ENCODE peak calls at places on chromosomes 5 and 9, in five cellular contexts. I, D, S, F and V are unnamed samples.

GRCh38 chr9:129889936-129890717 is 54.9 kb downstream of the USP20 start:
- DNase-seq in I (no peak), D (no peak), S (no peak), F (no peak), V (peak; percentile 77)

GRCh38 chr5:96022971-96023370 is 61.3 kb upstream of the ELL2 start:
- DNase-seq in I (no peak), D (no peak), S (no peak), F (no peak), V (no peak)

GRCh38 chr9:128005938-128006337 is 25.1 kb upstream of the EEIG1 start:
- DNase-seq in I (no peak), D (no peak), S (no peak), F (peak; percentile 47), V (no peak)

GRCh38 chr5:140591747-140592372 is 27.2 kb downstream of the SLC35A4 start:
- DNase-seq in I (no peak), D (peak; percentile 60), S (peak; percentile 81), F (no peak), V (no peak)

GRCh38 chr5:115770466-115770865 is 46.0 kb downstream of the CDO1 start:
- DNase-seq in I (no peak), D (no peak), S (no peak), F (no peak), V (no peak)

GRCh38 chr5:139246394-139246793 is 47.1 kb upstream of the MATR3 start:
- DNase-seq in I (no peak), D (peak; percentile 43), S (peak; percentile 77), F (no peak), V (peak; percentile 71)

GRCh38 chr5:158869092-158869491 is 230.6 kb downstream of the EBF1 start:
- DNase-seq in I (no peak), D (no peak), S (no peak), F (no peak), V (no peak)

GRCh38 chr5:17398439-17398838 is 99.6 kb upstream of the TAF11L2 start:
- DNase-seq in I (peak; percentile 85), D (peak; percentile 89), S (peak; percentile 70), F (no peak), V (no peak)

GRCh38 chr9:112355305-112355953 is 22.0 kb upstream of the PTBP3 start:
- DNase-seq in I (no peak), D (no peak), S (no peak), F (no peak), V (no peak)

GRCh38 chr5:115531787-115532367 is 12.7 kb downstream of the FEM1C start:
- DNase-seq in I (no peak), D (no peak), S (no peak), F (no peak), V (no peak)

GRCh38 chr9:115213777-115214428 is 95.9 kb upstream of the TNC start:
- DNase-seq in I (peak; percentile 8), D (peak; percentile 89), S (peak; percentile 91), F (peak; percentile 9), V (no peak)

GRCh38 chr5:154526231-154527226 is 48.5 kb upstream of the HAND1 start:
- DNase-seq in I (no peak), D (no peak), S (no peak), F (no peak), V (no peak)

GRCh38 chr9:134055981-134056461 is 11.8 kb downstream of the BRD3 start:
- DNase-seq in I (no peak), D (no peak), S (peak; percentile 91), F (peak; percentile 68), V (no peak)

GRCh38 chr5:96065577-96066385 is 104.1 kb upstream of the ELL2 start:
- DNase-seq in I (no peak), D (no peak), S (no peak), F (no peak), V (no peak)

GRCh38 chr9:96661711-96662110 is 6.6 kb upstream of the PRXL2C start:
- DNase-seq in I (no peak), D (peak; percentile 43), S (no peak), F (no peak), V (no peak)

GRCh38 chr9:91279296-91280204 is 82.2 kb downstream of the AUH start:
- DNase-seq in I (no peak), D (no peak), S (no peak), F (no peak), V (no peak)

GRCh38 chr5:101429241-101429640 is 526.2 kb upstream of the ST8SIA4 start:
- DNase-seq in I (peak; percentile 42), D (no peak), S (no peak), F (no peak), V (no peak)

GRCh38 chr5:82918311-82919031 is 158.7 kb downstream of the TMEM167A start:
- DNase-seq in I (peak; percentile 19), D (peak; percentile 34), S (no peak), F (no peak), V (no peak)

GRCh38 chr9:114512337-114512874 is 7.1 kb upstream of the WHRN start:
- DNase-seq in I (no peak), D (no peak), S (no peak), F (no peak), V (no peak)

GRCh38 chr5:56148453-56148971 is 84.6 kb downstream of the ANKRD55 start:
- DNase-seq in I (no peak), D (no peak), S (no peak), F (no peak), V (peak; percentile 16)

GRCh38 chr9:89440548-89440947 is 57.4 kb downstream of the SEMA4D start:
- DNase-seq in I (no peak), D (no peak), S (no peak), F (no peak), V (peak; percentile 40)

GRCh38 chr5:53944981-53945380 is 365.4 kb downstream of the ARL15 start:
- DNase-seq in I (no peak), D (peak; percentile 36), S (no peak), F (no peak), V (no peak)

GRCh38 chr9:33426843-33427293 is 20.5 kb downstream of the AQP3 start:
- DNase-seq in I (no peak), D (no peak), S (no peak), F (no peak), V (peak; percentile 38)

GRCh38 chr9:113011911-113012381 is at the start of gene ZNF883:
- DNase-seq in I (no peak), D (peak; percentile 65), S (no peak), F (peak; percentile 61), V (peak; percentile 11)

GRCh38 chr5:172311605-172312004 is 28.0 kb upstream of the UBTD2 start:
- DNase-seq in I (no peak), D (no peak), S (no peak), F (no peak), V (no peak)

GRCh38 chr5:17248999-17249634 is 31.7 kb downstream of the BASP1 start:
- DNase-seq in I (peak; percentile 90), D (peak; percentile 97), S (peak; percentile 96), F (no peak), V (no peak)